ENCODE peak calls at places on chromosome X, in seven cellular contexts. I, Y, F, S, Q, K and R are unnamed samples.
A peak's percentile ranks its signal among the peaks of the same experiment; 100 is the strongest.

GRCh38 chrX:30822068-30822671 is 66.9 kb downstream of the TAB3 start:
- DNase-seq in S (no peak), Y (no peak), Q (peak; percentile 2), K (no peak), F (no peak), I (no peak), R (no peak)

GRCh38 chrX:29948653-29949052 is 266.7 kb upstream of the MAGEB2 start:
- DNase-seq in Q (no peak), K (no peak), I (no peak), Y (no peak), F (no peak), S (no peak), R (no peak)

GRCh38 chrX:68599256-68600152 is 48.0 kb upstream of the STARD8 start:
- DNase-seq in K (no peak), Q (peak; percentile 20), I (no peak), S (no peak), F (no peak), Y (no peak), R (no peak)

GRCh38 chrX:41322821-41323603 is 10.9 kb upstream of the DDX3X start:
- DNase-seq in I (no peak), Y (no peak), F (no peak), S (no peak), K (no peak), Q (peak; percentile 22), R (no peak)

GRCh38 chrX:136147966-136148365 is 633 bp downstream of the FHL1 start:
- DNase-seq in K (no peak), S (no peak), Q (no peak), F (no peak), I (peak; percentile 52), Y (peak; percentile 32), R (no peak)

GRCh38 chrX:12617241-12617640 is 174.0 kb upstream of the PRPS2 start:
- DNase-seq in I (no peak), F (no peak), Y (no peak), K (no peak), S (no peak), Q (no peak), R (no peak)

GRCh38 chrX:45200741-45201234 is at the start of gene DIPK2B:
- DNase-seq in K (no peak), Q (no peak), S (no peak), Y (no peak), I (no peak), F (no peak), R (no peak)

GRCh38 chrX:72020204-72020603 is 109.6 kb downstream of the NHSL2 start:
- DNase-seq in Y (peak; percentile 37), F (no peak), Q (no peak), S (no peak), I (no peak), K (no peak), R (no peak)

GRCh38 chrX:39981946-39982345 is 115.8 kb downstream of the BCOR start:
- DNase-seq in F (no peak), I (no peak), Q (no peak), S (no peak), Y (no peak), K (no peak), R (no peak)

GRCh38 chrX:118495958-118496762 is 545 bp downstream of the DOCK11 start:
- DNase-seq in F (peak; percentile 67), Y (peak; percentile 29), S (peak; percentile 69), K (no peak), Q (peak; percentile 59), I (peak; percentile 89), R (peak; percentile 63)

GRCh38 chrX:149060921-149061320 is 444.2 kb downstream of the IDS start:
- DNase-seq in S (no peak), Y (no peak), I (no peak), F (no peak), K (no peak), Q (no peak), R (no peak)

GRCh38 chrX:120504569-120504968 is 35.5 kb upstream of the LAMP2 start:
- DNase-seq in S (no peak), I (no peak), Y (no peak), K (no peak), Q (no peak), F (no peak), R (no peak)

GRCh38 chrX:19389217-19389616 is 45.5 kb downstream of the PDHA1 start:
- DNase-seq in I (no peak), Y (no peak), Q (no peak), K (no peak), S (no peak), F (no peak), R (no peak)

GRCh38 chrX:111492085-111492484 is 19.4 kb upstream of the SERTM2 start:
- DNase-seq in I (no peak), S (no peak), Y (no peak), F (no peak), Q (no peak), K (no peak), R (no peak)

GRCh38 chrX:56025872-56026571 is 206.1 kb upstream of the KLF8 start:
- DNase-seq in K (no peak), Y (no peak), Q (no peak), I (no peak), F (no peak), S (no peak), R (no peak)

GRCh38 chrX:10415704-10416001 is 204.7 kb downstream of the MID1 start:
- DNase-seq in S (no peak), K (no peak), Q (no peak), Y (no peak), I (no peak), F (no peak), R (no peak)

GRCh38 chrX:51742586-51742985 is 656 bp upstream of the GSPT2 start:
- DNase-seq in S (no peak), Q (no peak), I (no peak), K (no peak), F (no peak), Y (no peak), R (no peak)

GRCh38 chrX:7746861-7747260 is 96.1 kb upstream of the VCX start:
- DNase-seq in S (no peak), F (no peak), Y (no peak), I (no peak), K (no peak), Q (no peak), R (no peak)

GRCh38 chrX:24398766-24399165 is 38.3 kb downstream of the SUPT20HL1 start:
- DNase-seq in I (no peak), Q (no peak), Y (no peak), K (no peak), S (no peak), F (no peak), R (no peak)

GRCh38 chrX:129108936-129109335 is 414.4 kb downstream of the SMARCA1 start:
- DNase-seq in I (no peak), Y (no peak), K (no peak), F (no peak), S (no peak), Q (no peak), R (no peak)

GRCh38 chrX:40471965-40472648 is 108.7 kb upstream of the ATP6AP2 start:
- DNase-seq in F (no peak), Y (peak; percentile 26), K (no peak), Q (no peak), I (no peak), S (peak; percentile 16), R (peak; percentile 53)

GRCh38 chrX:39175418-39176057 is 374.3 kb downstream of the MID1IP1 start:
- DNase-seq in Y (no peak), F (no peak), K (no peak), S (no peak), Q (no peak), I (no peak), R (no peak)

GRCh38 chrX:71941771-71942170 is 31.1 kb downstream of the NHSL2 start:
- DNase-seq in S (no peak), K (no peak), I (no peak), Y (peak; percentile 72), F (no peak), Q (no peak), R (no peak)

GRCh38 chrX:47198026-47198686 is 4.5 kb downstream of the UBA1 start:
- DNase-seq in F (no peak), K (no peak), Q (no peak), S (no peak), I (no peak), Y (no peak), R (no peak)

GRCh38 chrX:129511689-129512088 is 11.6 kb downstream of the SMARCA1 start:
- DNase-seq in I (no peak), K (no peak), F (no peak), Y (no peak), Q (no peak), S (no peak), R (no peak)

GRCh38 chrX:40996886-40997530 is 88.2 kb upstream of the USP9X start:
- DNase-seq in I (no peak), Y (no peak), F (no peak), S (no peak), K (no peak), Q (peak; percentile 88), R (no peak)

GRCh38 chrX:102832661-102833060 is 104.4 kb upstream of the RAB40AL start:
- DNase-seq in Y (no peak), Q (no peak), I (no peak), F (no peak), S (no peak), K (no peak), R (no peak)

GRCh38 chrX:10795721-10796120 is 175.3 kb upstream of the MID1 start:
- DNase-seq in Y (no peak), S (no peak), F (no peak), Q (no peak), I (no peak), K (no peak), R (no peak)

GRCh38 chrX:8868070-8868795 is 67.0 kb upstream of the FAM9A start:
- DNase-seq in F (no peak), K (no peak), I (no peak), Q (no peak), S (no peak), Y (no peak), R (no peak)

GRCh38 chrX:135890087-135890585 is 3.1 kb downstream of the CT45A10 start:
- DNase-seq in S (no peak), I (no peak), Q (no peak), Y (no peak), F (no peak), K (no peak), R (no peak)

GRCh38 chrX:138858438-138858837 is 146.9 kb upstream of the FGF13 start:
- DNase-seq in K (no peak), I (no peak), Q (no peak), F (no peak), S (no peak), Y (no peak), R (no peak)

GRCh38 chrX:118729043-118729652 is 1.7 kb downstream of the IL13RA1 start:
- DNase-seq in K (no peak), S (no peak), Y (no peak), Q (no peak), F (no peak), I (no peak), R (no peak)

GRCh38 chrX:71214604-71215334 is 8.3 kb upstream of the GJB1 start:
- DNase-seq in Q (no peak), I (peak; percentile 81), K (no peak), S (no peak), Y (no peak), F (no peak), R (peak; percentile 84)

GRCh38 chrX:14903891-14904290 is 30.7 kb downstream of the MOSPD2 start:
- DNase-seq in Q (no peak), I (no peak), F (no peak), K (no peak), Y (no peak), S (no peak), R (no peak)

GRCh38 chrX:139026406-139027200 is 315.1 kb upstream of the FGF13 start:
- DNase-seq in S (no peak), Y (no peak), F (no peak), Q (no peak), K (no peak), I (no peak), R (no peak)

GRCh38 chrX:132214518-132214917 is 4.7 kb downstream of the RAP2C start:
- DNase-seq in Q (no peak), K (no peak), I (no peak), Y (no peak), S (no peak), F (no peak), R (no peak)

GRCh38 chrX:47854474-47854873 is 17.8 kb downstream of the ZNF81 start:
- DNase-seq in I (no peak), Q (peak; percentile 29), K (no peak), Y (peak; percentile 27), S (peak; percentile 21), F (peak; percentile 2), R (peak; percentile 17)

GRCh38 chrX:1903380-1903935 is 288.6 kb downstream of the ASMT start:
- DNase-seq in F (no peak), Y (no peak), I (no peak), Q (no peak), S (no peak), K (no peak), R (no peak)